ENCODE peak calls at places on chromosomes 12 and 14, in four cellular contexts. One of them, this sample, is unnamed.

GRCh38 chr12:47105914-47106674 is 26.3 kb upstream of the AMIGO2 start:
- DNase-seq in AG04450: no peak
- DNase-seq in mesendoderm: no peak
- DNase-seq in kidney: no peak
- DNase-seq in this sample: no peak

GRCh38 chr14:102605026-102605425 is 12.6 kb downstream of the RCOR1 start:
- DNase-seq in AG04450: no peak
- DNase-seq in mesendoderm: no peak
- DNase-seq in kidney: no peak
- DNase-seq in this sample: no peak

GRCh38 chr14:47917344-47917954 is 242.0 kb upstream of the MDGA2 start:
- DNase-seq in AG04450: no peak
- DNase-seq in mesendoderm: peak; percentile 70
- DNase-seq in kidney: no peak
- DNase-seq in this sample: peak; percentile 16

GRCh38 chr12:12004524-12004923 is 66.2 kb upstream of the BCL2L14 start:
- DNase-seq in AG04450: no peak
- DNase-seq in mesendoderm: no peak
- DNase-seq in kidney: no peak
- DNase-seq in this sample: no peak

GRCh38 chr14:29709490-29709889 is 218.2 kb downstream of the PRKD1 start:
- DNase-seq in AG04450: no peak
- DNase-seq in mesendoderm: peak; percentile 52
- DNase-seq in kidney: no peak
- DNase-seq in this sample: no peak

GRCh38 chr12:81888341-81888740 is 129.2 kb upstream of the PPFIA2 start:
- DNase-seq in AG04450: no peak
- DNase-seq in mesendoderm: peak; percentile 45
- DNase-seq in kidney: no peak
- DNase-seq in this sample: peak; percentile 44

GRCh38 chr14:102394717-102395378 is 32.1 kb downstream of the TECPR2 start:
- DNase-seq in AG04450: no peak
- DNase-seq in mesendoderm: no peak
- DNase-seq in kidney: no peak
- DNase-seq in this sample: no peak

GRCh38 chr12:115135800-115136211 is 451.8 kb upstream of the TBX3 start:
- DNase-seq in AG04450: peak; percentile 11
- DNase-seq in mesendoderm: no peak
- DNase-seq in kidney: peak; percentile 91
- DNase-seq in this sample: no peak

GRCh38 chr12:578743-579449 is 84.3 kb downstream of the NINJ2 start:
- DNase-seq in AG04450: no peak
- DNase-seq in mesendoderm: peak; percentile 45
- DNase-seq in kidney: no peak
- DNase-seq in this sample: no peak

GRCh38 chr14:100019156-100019882 is 45.9 kb upstream of the EVL start:
- DNase-seq in AG04450: no peak
- DNase-seq in mesendoderm: no peak
- DNase-seq in kidney: no peak
- DNase-seq in this sample: no peak

GRCh38 chr12:2152134-2152533 is 99.3 kb downstream of the CACNA1C start:
- DNase-seq in AG04450: no peak
- DNase-seq in mesendoderm: no peak
- DNase-seq in kidney: no peak
- DNase-seq in this sample: no peak

GRCh38 chr12:130336723-130337475 is 788 bp upstream of the PIWIL1 start:
- DNase-seq in AG04450: no peak
- DNase-seq in mesendoderm: no peak
- DNase-seq in kidney: no peak
- DNase-seq in this sample: no peak

GRCh38 chr12:89707992-89708792 is 446 bp downstream of the ATP2B1 start:
- DNase-seq in AG04450: no peak
- DNase-seq in mesendoderm: peak; percentile 55
- DNase-seq in kidney: peak; percentile 89
- DNase-seq in this sample: no peak

GRCh38 chr12:29818925-29819324 is 35.2 kb upstream of the TMTC1 start:
- DNase-seq in AG04450: no peak
- DNase-seq in mesendoderm: no peak
- DNase-seq in kidney: no peak
- DNase-seq in this sample: no peak

GRCh38 chr12:83015390-83016225 is 328.9 kb downstream of the TMTC2 start:
- DNase-seq in AG04450: no peak
- DNase-seq in mesendoderm: no peak
- DNase-seq in kidney: no peak
- DNase-seq in this sample: no peak

GRCh38 chr12:110743571-110744093 is 941 bp upstream of the PPP1CC start:
- DNase-seq in AG04450: no peak
- DNase-seq in mesendoderm: no peak
- DNase-seq in kidney: peak; percentile 83
- DNase-seq in this sample: no peak

GRCh38 chr14:50231475-50232275 is at the start of gene SOS2:
- DNase-seq in AG04450: peak; percentile 39
- DNase-seq in mesendoderm: peak; percentile 94
- DNase-seq in kidney: peak; percentile 96
- DNase-seq in this sample: peak; percentile 28

GRCh38 chr14:50230601-50231474 is 540 bp downstream of the SOS2 start:
- DNase-seq in AG04450: peak; percentile 7
- DNase-seq in mesendoderm: peak; percentile 38
- DNase-seq in kidney: peak; percentile 86
- DNase-seq in this sample: peak; percentile 30

GRCh38 chr14:50232276-50232642 is 881 bp upstream of the SOS2 start:
- DNase-seq in AG04450: no peak
- DNase-seq in mesendoderm: no peak
- DNase-seq in kidney: no peak
- DNase-seq in this sample: no peak

GRCh38 chr14:50237448-50237847 is 6.1 kb upstream of the SOS2 start:
- DNase-seq in AG04450: no peak
- DNase-seq in mesendoderm: no peak
- DNase-seq in kidney: no peak
- DNase-seq in this sample: no peak

DNA sequence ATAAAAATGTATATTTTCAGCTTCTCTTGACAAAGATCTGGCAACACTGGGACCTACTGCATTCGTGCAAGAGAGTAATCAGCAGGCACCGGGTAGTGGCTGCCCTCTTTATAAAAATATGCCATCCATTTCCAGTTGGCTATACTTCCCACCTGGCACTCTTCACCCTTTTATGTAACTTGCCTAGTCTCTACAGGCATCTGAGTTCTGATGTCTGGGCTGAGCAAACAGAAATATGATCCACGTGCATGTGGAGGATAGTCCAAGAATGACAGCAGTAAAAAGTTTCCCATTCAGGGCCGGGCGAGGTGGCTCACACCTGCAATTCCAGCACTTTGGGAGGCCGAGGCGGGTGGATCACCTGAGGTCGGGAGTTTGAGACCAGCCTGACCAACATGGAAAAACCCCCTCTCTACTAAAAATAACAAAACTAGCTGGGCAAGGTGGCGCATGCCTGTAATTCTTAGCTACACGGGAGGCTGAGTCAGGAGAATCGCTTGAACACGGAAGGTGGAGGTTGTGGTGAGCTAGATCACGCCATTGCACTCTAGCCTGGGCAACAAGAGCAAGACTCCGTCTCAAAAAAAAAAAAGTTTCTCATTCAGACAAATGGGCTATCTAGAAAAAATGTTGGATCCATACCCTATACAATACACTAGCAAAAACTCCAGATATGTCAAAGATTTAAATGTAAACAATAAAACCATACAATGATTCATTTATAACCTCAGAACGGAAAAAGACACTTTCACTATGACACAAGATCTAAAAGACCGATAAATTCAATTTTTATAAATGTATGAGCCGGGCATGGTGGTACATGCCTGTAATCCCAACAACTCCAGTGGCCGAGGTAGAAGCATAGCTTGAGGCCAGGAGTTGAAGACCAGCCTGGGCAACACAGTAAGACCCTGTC is 2.2 kb upstream of the SOS2 start:
- DNase-seq in AG04450: no peak
- DNase-seq in mesendoderm: no peak
- DNase-seq in kidney: no peak
- DNase-seq in this sample: no peak
- H3K27ac ChIP-seq in AG04450: no peak overlapping the region
- H3K27ac ChIP-seq in mesendoderm: no peak overlapping the region
- H3K27ac ChIP-seq in kidney: no peak overlapping the region
- H3K27ac ChIP-seq in this sample: no peak overlapping the region

GRCh38 chr12:123524378-123524777 is 9.1 kb downstream of the RILPL1 start:
- DNase-seq in AG04450: no peak
- DNase-seq in mesendoderm: no peak
- DNase-seq in kidney: no peak
- DNase-seq in this sample: no peak
- H3K27ac ChIP-seq in AG04450: no peak overlapping the region
- H3K27ac ChIP-seq in mesendoderm: no peak overlapping the region
- H3K27ac ChIP-seq in kidney: no peak overlapping the region
- H3K27ac ChIP-seq in this sample: no peak overlapping the region

GRCh38 chr12:95836185-95836609 is 22.6 kb upstream of the SNRPF start:
- DNase-seq in AG04450: no peak
- DNase-seq in mesendoderm: no peak
- DNase-seq in kidney: no peak
- DNase-seq in this sample: peak; percentile 60
- H3K27ac ChIP-seq in AG04450: peak overlapping the region; percentile 4
- H3K27ac ChIP-seq in mesendoderm: no peak overlapping the region
- H3K27ac ChIP-seq in kidney: no peak overlapping the region
- H3K27ac ChIP-seq in this sample: peak overlapping the region; percentile 50

GRCh38 chr12:66235626-66236281 is 46.7 kb downstream of the IRAK3 start:
- DNase-seq in AG04450: no peak
- DNase-seq in mesendoderm: no peak
- DNase-seq in kidney: no peak
- DNase-seq in this sample: no peak
- H3K27ac ChIP-seq in AG04450: no peak overlapping the region
- H3K27ac ChIP-seq in mesendoderm: no peak overlapping the region
- H3K27ac ChIP-seq in kidney: no peak overlapping the region
- H3K27ac ChIP-seq in this sample: no peak overlapping the region

GRCh38 chr14:24395609-24396580 is 2.9 kb upstream of the NYNRIN start:
- DNase-seq in AG04450: no peak
- DNase-seq in mesendoderm: no peak
- DNase-seq in kidney: no peak
- DNase-seq in this sample: no peak
- H3K27ac ChIP-seq in AG04450: no peak overlapping the region
- H3K27ac ChIP-seq in mesendoderm: no peak overlapping the region
- H3K27ac ChIP-seq in kidney: no peak overlapping the region
- H3K27ac ChIP-seq in this sample: peak overlapping the region; percentile 54

DNA sequence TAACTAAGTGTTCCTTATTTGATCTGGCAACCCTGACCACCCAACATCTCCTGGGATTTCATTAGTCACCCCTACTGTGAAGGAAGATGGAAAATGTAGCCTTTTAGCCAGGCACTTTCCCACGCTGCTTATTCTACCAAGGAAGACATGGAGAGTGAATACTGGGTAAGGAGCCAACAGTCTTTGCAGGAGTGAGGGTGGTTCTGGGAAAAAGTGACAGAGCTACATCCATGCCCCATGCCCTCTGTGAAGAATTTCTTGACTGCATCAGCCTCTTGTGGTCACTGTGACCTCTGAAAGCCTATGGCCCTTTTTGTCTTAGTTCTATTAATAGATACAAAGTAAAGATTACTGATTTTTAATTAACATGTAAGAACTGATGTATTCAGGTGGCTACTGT is 196.0 kb upstream of the EEA1 start:
- DNase-seq in AG04450: no peak
- DNase-seq in mesendoderm: no peak
- DNase-seq in kidney: no peak
- DNase-seq in this sample: no peak
- H3K27ac ChIP-seq in AG04450: no peak overlapping the region
- H3K27ac ChIP-seq in mesendoderm: no peak overlapping the region
- H3K27ac ChIP-seq in kidney: no peak overlapping the region
- H3K27ac ChIP-seq in this sample: no peak overlapping the region

GRCh38 chr12:24411948-24412347 is 462.5 kb upstream of the SOX5 start:
- DNase-seq in AG04450: no peak
- DNase-seq in mesendoderm: no peak
- DNase-seq in kidney: no peak
- DNase-seq in this sample: no peak

GRCh38 chr12:24418157-24418556 is 468.7 kb upstream of the SOX5 start:
- DNase-seq in AG04450: no peak
- DNase-seq in mesendoderm: no peak
- DNase-seq in kidney: no peak
- DNase-seq in this sample: no peak

GRCh38 chr12:24416423-24417109 is 467.1 kb upstream of the SOX5 start:
- DNase-seq in AG04450: no peak
- DNase-seq in mesendoderm: no peak
- DNase-seq in kidney: no peak
- DNase-seq in this sample: no peak

GRCh38 chr12:24414421-24414820 is 465.0 kb upstream of the SOX5 start:
- DNase-seq in AG04450: no peak
- DNase-seq in mesendoderm: no peak
- DNase-seq in kidney: no peak
- DNase-seq in this sample: no peak

GRCh38 chr12:24415934-24416333 is 466.5 kb upstream of the SOX5 start:
- DNase-seq in AG04450: no peak
- DNase-seq in mesendoderm: peak; percentile 34
- DNase-seq in kidney: no peak
- DNase-seq in this sample: no peak
- H3K27ac ChIP-seq in AG04450: no peak overlapping the region
- H3K27ac ChIP-seq in mesendoderm: no peak overlapping the region
- H3K27ac ChIP-seq in kidney: no peak overlapping the region
- H3K27ac ChIP-seq in this sample: no peak overlapping the region

GRCh38 chr14:104785708-104786080 is 9.9 kb downstream of the AKT1 start:
- DNase-seq in AG04450: no peak
- DNase-seq in mesendoderm: no peak
- DNase-seq in kidney: no peak
- DNase-seq in this sample: no peak
- H3K27ac ChIP-seq in AG04450: no peak overlapping the region
- H3K27ac ChIP-seq in mesendoderm: no peak overlapping the region
- H3K27ac ChIP-seq in kidney: no peak overlapping the region
- H3K27ac ChIP-seq in this sample: no peak overlapping the region